ENCODE peak calls at places on chromosomes 13 and 19, in nine cellular contexts. B is ascending aorta, U is uterus, E is OCI-LY7, T is stomach, R is lower lobe of right lung, S is H9, Z is BE2C, J is fibroblast of lung. O is an unnamed sample. For H3K9me3, the result is how much of the 10 kb centered on the place peaks cover.

GRCh38 chr13:95206116-95206515 is 95.1 kb downstream of the ABCC4 start:
- DNase-seq in B (no peak), U (no peak), E (no peak), T (no peak), R (no peak), S (no peak), Z (no peak), J (no peak), O (no peak)

GRCh38 chr13:66994097-66994496 is 236.0 kb downstream of the PCDH9 start:
- DNase-seq in B (peak), U (no peak), E (peak), T (peak), R (peak), S (peak), Z (peak), J (peak), O (peak)

GRCh38 chr19:41589371-41589770 is 13.4 kb downstream of the CEACAM21 start:
- DNase-seq in B (no peak), U (no peak), E (no peak), T (no peak), R (no peak), S (no peak), Z (no peak), J (no peak), O (no peak)

GRCh38 chr19:51546650-51547396 is 15.4 kb upstream of the SIGLEC6 start:
- DNase-seq in B (no peak), U (no peak), E (no peak), T (no peak), R (no peak), S (no peak), Z (no peak), J (no peak), O (no peak)

GRCh38 chr13:40600145-40600751 is 66.2 kb downstream of the FOXO1 start:
- DNase-seq in B (no peak), U (no peak), E (no peak), T (no peak), R (no peak), S (no peak), Z (no peak), J (no peak), O (no peak)

GRCh38 chr19:49801966-49802661 is 11.0 kb downstream of the FUZ start:
- DNase-seq in B (peak), U (peak), E (no peak), T (peak), R (no peak), S (peak), Z (peak), J (peak), O (peak)

GRCh38 chr13:88142653-88143052 is 471.5 kb downstream of the SLITRK5 start:
- DNase-seq in B (no peak), U (no peak), E (no peak), T (no peak), R (no peak), S (no peak), Z (no peak), J (no peak), O (no peak)

GRCh38 chr13:26112843-26113242 is 61.0 kb upstream of the SHISA2 start:
- DNase-seq in B (no peak), U (no peak), E (no peak), T (no peak), R (no peak), S (no peak), Z (no peak), J (peak), O (no peak)

GRCh38 chr19:41587838-41588210 is 11.9 kb downstream of the CEACAM21 start:
- DNase-seq in B (no peak), U (no peak), E (no peak), T (no peak), R (no peak), S (no peak), Z (no peak), J (no peak), O (no peak)

GRCh38 chr13:97233499-97233898 is 11.4 kb downstream of the MBNL2 start:
- DNase-seq in B (no peak), U (no peak), E (no peak), T (no peak), R (no peak), S (no peak), Z (no peak), J (no peak), O (no peak)

GRCh38 chr13:45055902-45056648 is 64.2 kb upstream of the GTF2F2 start:
- DNase-seq in B (no peak), U (peak), E (no peak), T (no peak), R (no peak), S (no peak), Z (no peak), J (peak), O (no peak)

GRCh38 chr13:112466132-112467025 is 90.2 kb downstream of the SPACA7 start:
- DNase-seq in B (no peak), U (no peak), E (no peak), T (no peak), R (no peak), S (no peak), Z (no peak), J (no peak), O (no peak)

GRCh38 chr19:21934593-21934992 is 76.2 kb downstream of the ZNF208 start:
- DNase-seq in B (no peak), U (no peak), E (no peak), T (no peak), R (no peak), S (no peak), Z (no peak), J (no peak), O (no peak)

DNA sequence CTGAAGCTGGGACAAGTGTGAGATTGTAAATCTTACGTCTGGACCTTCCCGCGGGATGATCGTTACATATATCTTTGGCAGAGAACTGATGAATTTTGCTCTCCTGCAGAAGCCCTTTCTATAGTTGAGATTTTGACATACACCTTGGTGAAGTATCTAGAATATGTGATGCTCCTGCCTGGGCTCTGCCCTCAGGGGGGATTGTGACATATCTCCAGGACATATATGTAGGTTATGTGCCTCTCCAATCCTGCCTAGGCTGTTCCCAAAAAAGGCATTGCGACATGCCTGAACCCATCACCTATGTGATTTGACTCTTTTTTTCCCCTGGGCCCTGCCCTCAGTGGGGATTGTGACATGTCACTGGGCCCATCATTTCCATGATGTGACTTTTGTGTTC is 76.6 kb downstream of the ZNF208 start:
- DNase-seq in B (no peak), U (no peak), E (no peak), T (no peak), R (no peak), S (no peak), Z (no peak), J (no peak), O (no peak)
- H3K9me3 ChIP-seq in B (under half), U (under half), E (under half), T (under half), R (under half), S (half or more), Z (under half), J (under half), O (half or more)

DNA sequence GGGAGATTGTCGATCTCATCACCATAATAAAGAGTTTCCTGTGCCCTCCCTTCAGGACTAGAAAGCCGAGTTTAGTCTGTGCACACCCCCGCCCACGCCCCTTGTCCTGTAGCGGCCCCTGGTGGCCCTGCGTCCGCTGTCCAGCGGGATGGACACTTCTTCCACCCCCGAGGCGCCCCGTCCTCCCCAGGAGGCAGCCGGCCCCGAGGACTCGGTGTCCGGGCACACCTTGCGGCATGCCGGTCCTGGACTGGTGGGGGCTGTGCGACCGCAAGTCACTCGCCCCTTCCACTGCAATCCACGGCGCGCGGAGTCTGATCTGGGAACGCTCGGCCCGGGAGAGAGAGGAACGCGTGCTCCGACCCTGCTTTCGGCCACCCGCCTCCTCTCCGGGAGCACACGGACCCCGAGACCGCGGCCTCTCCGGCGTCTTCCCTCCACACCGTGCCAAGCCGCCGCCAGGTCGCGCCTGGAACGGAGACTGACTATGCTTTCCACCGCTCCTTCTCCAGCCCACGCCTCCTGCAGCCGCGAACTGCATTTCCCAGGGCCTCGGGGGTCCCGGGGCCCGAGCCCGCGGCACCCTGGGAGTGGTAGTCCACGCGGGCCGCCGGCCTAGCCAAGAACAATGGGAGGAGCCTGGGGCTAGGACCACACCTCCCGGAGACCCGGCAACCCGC is 678 bp upstream of the KMT2B start:
- DNase-seq in B (peak), U (peak), E (peak), T (peak), R (peak), S (peak), Z (peak), J (peak), O (peak)
- H3K9me3 ChIP-seq in B (under half), U (under half), E (under half), T (under half), R (under half), S (under half), Z (under half), J (under half), O (under half)

GRCh38 chr19:31667106-31667505 is 317.9 kb upstream of the TSHZ3 start:
- DNase-seq in B (no peak), U (no peak), E (no peak), T (no peak), R (no peak), S (no peak), Z (no peak), J (no peak), O (no peak)
- H3K9me3 ChIP-seq in B (under half), U (under half), E (under half), T (under half), R (under half), S (under half), Z (under half), J (under half), O (under half)

DNA sequence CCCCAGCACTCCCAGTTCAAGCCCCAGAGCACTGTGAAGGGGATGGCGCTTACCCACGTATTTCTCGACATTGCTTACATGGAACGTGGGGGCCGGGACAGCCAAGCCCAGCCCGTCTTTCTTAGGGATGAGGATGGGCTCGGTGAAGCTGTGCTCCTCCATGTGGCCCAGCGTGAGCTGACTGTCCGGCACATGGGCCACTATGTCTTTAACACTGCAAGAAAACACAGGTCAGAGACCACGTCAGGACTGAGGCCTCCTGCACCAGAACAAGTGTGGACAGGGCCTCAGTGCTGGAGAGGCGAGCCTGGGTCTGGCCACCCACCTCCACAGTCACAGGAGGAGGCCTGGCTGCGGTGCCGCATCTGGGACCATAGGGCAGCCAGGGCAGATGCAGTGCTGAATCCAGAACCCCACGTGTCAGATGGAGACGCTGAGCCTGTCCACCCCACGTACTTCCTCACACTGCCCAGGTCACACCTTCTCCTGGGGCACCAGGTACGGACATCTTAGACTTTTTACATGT is 125.2 kb downstream of the TUBA3C start:
- DNase-seq in B (no peak), U (no peak), E (no peak), T (no peak), R (no peak), S (no peak), Z (no peak), J (no peak), O (no peak)
- H3K9me3 ChIP-seq in B (under half), U (under half), E (under half), T (under half), R (under half), S (half or more), Z (under half), J (under half), O (half or more)

DNA sequence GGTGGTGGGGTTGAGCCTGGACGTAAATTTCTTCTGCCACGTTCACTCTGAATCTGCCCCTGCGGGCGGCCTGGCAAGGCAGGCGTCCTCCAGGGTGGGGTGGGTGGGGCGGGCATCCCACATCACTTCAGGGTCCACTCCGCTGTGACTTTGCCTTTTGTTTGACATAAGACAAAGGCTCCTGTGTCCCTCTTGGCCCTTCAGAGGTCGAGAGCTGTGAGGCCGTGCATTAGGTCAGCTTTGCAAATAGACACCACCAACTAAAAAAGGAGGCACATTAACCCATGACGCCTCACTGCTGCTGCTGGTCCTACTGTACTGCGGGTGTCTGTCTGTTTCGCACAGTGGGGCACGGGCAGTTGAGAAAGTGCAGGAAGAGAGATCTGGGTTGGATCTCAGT is 10.5 kb upstream of the ZNF536 start:
- DNase-seq in B (no peak), U (no peak), E (no peak), T (peak), R (no peak), S (no peak), Z (no peak), J (no peak), O (no peak)
- H3K9me3 ChIP-seq in B (under half), U (under half), E (under half), T (under half), R (under half), S (under half), Z (under half), J (under half), O (under half)

GRCh38 chr19:9566729-9567128 is 17.6 kb downstream of the ZNF121 start:
- DNase-seq in B (no peak), U (no peak), E (peak), T (no peak), R (no peak), S (no peak), Z (no peak), J (no peak), O (no peak)
- H3K9me3 ChIP-seq in B (half or more), U (under half), E (half or more), T (half or more), R (half or more), S (half or more), Z (under half), J (under half), O (half or more)

GRCh38 chr13:83232626-83233025 is 649.6 kb downstream of the SLITRK1 start:
- DNase-seq in B (no peak), U (no peak), E (no peak), T (no peak), R (no peak), S (no peak), Z (no peak), J (no peak), O (no peak)

DNA sequence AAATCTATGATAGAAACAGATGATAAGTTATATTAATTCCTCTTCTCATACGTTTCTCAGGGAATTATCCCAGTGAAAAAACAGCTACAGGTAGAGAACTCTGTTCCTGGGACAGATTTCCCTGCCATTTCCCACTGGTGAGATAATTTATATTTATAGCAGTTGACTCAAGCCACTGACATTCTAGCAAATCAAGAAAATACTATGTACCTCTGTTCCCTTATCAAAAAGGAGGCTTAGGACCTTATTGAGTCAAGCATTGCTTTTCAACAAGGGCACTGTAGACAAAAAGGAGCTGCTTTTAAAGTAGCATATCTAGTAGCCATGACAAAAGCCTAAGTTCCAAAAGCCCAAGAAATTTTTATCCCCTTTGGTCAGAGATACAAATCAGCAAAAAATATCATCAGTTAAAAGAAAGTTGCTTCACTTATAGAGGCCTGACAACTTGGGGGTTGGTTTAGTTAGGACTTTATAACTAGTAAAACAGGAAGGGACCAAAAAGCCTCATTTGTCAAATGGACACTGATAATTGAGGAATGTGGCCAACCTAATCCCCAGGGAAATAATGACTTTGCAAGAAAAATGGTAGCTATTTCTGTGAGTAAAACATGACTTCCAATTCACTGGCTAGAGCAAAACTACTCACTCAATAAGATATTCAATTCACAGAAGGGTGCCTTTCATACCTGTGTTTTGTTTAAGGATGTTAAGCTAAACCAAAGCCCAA is 652.5 kb downstream of the SLITRK1 start:
- DNase-seq in B (no peak), U (no peak), E (no peak), T (no peak), R (no peak), S (no peak), Z (no peak), J (no peak), O (no peak)
- H3K9me3 ChIP-seq in B (under half), U (under half), E (under half), T (under half), R (under half), S (under half), Z (under half), J (under half), O (half or more)

GRCh38 chr19:11982526-11982925 is 17.7 kb downstream of the ZNF763 start:
- DNase-seq in B (no peak), U (no peak), E (no peak), T (no peak), R (no peak), S (no peak), Z (no peak), J (no peak), O (no peak)
- H3K9me3 ChIP-seq in B (half or more), U (under half), E (half or more), T (under half), R (under half), S (under half), Z (under half), J (under half), O (half or more)

O was measured in mucosa of descending colon.